ENCODE peak calls at places on chromosomes 4 and X, in seven cellular contexts. C is globus pallidus, L is mammary epithelial cell, U is neural crest cell, S is H7, I is NCI-H2227 treated with DMSO at 0.1 percent for 48 hours, O is amniotic epithelial cell. X is an unnamed sample.

GRCh38 chr4:146257511-146257910 is 43.2 kb downstream of the REELD1 start:
- DNase-seq in C (no peak), L (no peak), U (no peak), S (no peak), I (no peak), O (no peak), X (no peak)

GRCh38 chr4:66923081-66923865 is 622.0 kb downstream of the CENPC start:
- DNase-seq in C (no peak), L (no peak), U (no peak), S (no peak), I (no peak), O (no peak), X (no peak)

GRCh38 chr4:2059726-2060577 is 825 bp downstream of the NAT8L start:
- DNase-seq in C (no peak), L (no peak), U (no peak), S (peak), I (no peak), O (no peak), X (no peak)

GRCh38 chr4:110087116-110087708 is 111.2 kb downstream of the ELOVL6 start:
- DNase-seq in C (peak), L (peak), U (no peak), S (no peak), I (peak), O (peak), X (peak)

GRCh38 chr4:124980276-124980752 is 267.8 kb upstream of the ANKRD50 start:
- DNase-seq in C (no peak), L (peak), U (no peak), S (no peak), I (no peak), O (peak), X (peak)

GRCh38 chr4:79241846-79242245 is 84.0 kb downstream of the NAA11 start:
- DNase-seq in C (no peak), L (no peak), U (no peak), S (peak), I (no peak), O (peak), X (peak)

GRCh38 chr4:61152433-61152832 is 47.7 kb upstream of the ADGRL3 start:
- DNase-seq in C (no peak), L (no peak), U (no peak), S (peak), I (no peak), O (no peak), X (no peak)

GRCh38 chr4:23937173-23937572 is 47.3 kb upstream of the PPARGC1A start:
- DNase-seq in C (no peak), L (no peak), U (no peak), S (no peak), I (no peak), O (no peak), X (no peak)

GRCh38 chr4:7675612-7676320 is 241.0 kb upstream of the PSAPL1 start:
- DNase-seq in C (no peak), L (no peak), U (no peak), S (no peak), I (no peak), O (no peak), X (no peak)

GRCh38 chrX:41759817-41760216 is 35.8 kb downstream of the GPR82 start:
- DNase-seq in C (peak), L (peak), U (no peak), S (peak), I (no peak), O (peak), X (peak)

GRCh38 chr4:160233141-160233540 is 1130.3 kb downstream of the RAPGEF2 start:
- DNase-seq in C (no peak), L (peak), U (no peak), S (no peak), I (no peak), O (no peak), X (no peak)

GRCh38 chrX:130100180-130100579 is 10.1 kb downstream of the ELF4 start:
- DNase-seq in C (no peak), L (no peak), U (no peak), S (no peak), I (no peak), O (no peak), X (peak)

GRCh38 chr4:138241281-138242075 is 671 bp downstream of the SLC7A11 start:
- DNase-seq in C (peak), L (no peak), U (no peak), S (no peak), I (no peak), O (no peak), X (peak)

GRCh38 chrX:155435744-155436112 is 22.7 kb downstream of the F8A3 start:
- DNase-seq in C (no peak), L (no peak), U (no peak), S (no peak), I (no peak), O (no peak), X (no peak)

GRCh38 chr4:152734699-152735050 is 44.9 kb downstream of the TIGD4 start:
- DNase-seq in C (no peak), L (no peak), U (no peak), S (no peak), I (no peak), O (no peak), X (no peak)

GRCh38 chr4:132195181-132195580 is 953.9 kb upstream of the PCDH10 start:
- DNase-seq in C (no peak), L (no peak), U (no peak), S (no peak), I (no peak), O (peak), X (peak)

GRCh38 chr4:78336093-78336943 is 215.3 kb upstream of the ANXA3 start:
- DNase-seq in C (no peak), L (peak), U (no peak), S (no peak), I (no peak), O (peak), X (peak)

GRCh38 chrX:15298201-15298600 is 17.2 kb downstream of the ASB11 start:
- DNase-seq in C (no peak), L (no peak), U (no peak), S (no peak), I (no peak), O (no peak), X (peak)

GRCh38 chr4:80731436-80731835 is 299.1 kb upstream of the BMP3 start:
- DNase-seq in C (no peak), L (peak), U (no peak), S (no peak), I (no peak), O (no peak), X (no peak)

X was measured in fibroblast of pulmonary artery.